ENCODE peak calls at places on chromosomes 1 and 21, in four cellular contexts. D, H, I and G are unnamed samples.

GRCh38 chr1:28160677-28161328 is 15.7 kb downstream of the PTAFR start:
- DNase-seq in D (no peak), H (no peak), I (peak), G (no peak)

GRCh38 chr1:94980049-94980908 is 53.4 kb upstream of the CNN3 start:
- DNase-seq in D (no peak), H (no peak), I (peak), G (no peak)

GRCh38 chr1:26946270-26946669 is 14.0 kb downstream of the KDF1 start:
- DNase-seq in D (no peak), H (no peak), I (no peak), G (no peak)

GRCh38 chr1:21939650-21940374 is 2.7 kb upstream of the HSPG2 start:
- DNase-seq in D (peak), H (no peak), I (peak), G (peak)

GRCh38 chr1:2791027-2791760 is 10.3 kb downstream of the TTC34 start:
- DNase-seq in D (no peak), H (no peak), I (no peak), G (no peak)

GRCh38 chr1:8017495-8018310 is 8.4 kb downstream of the ERRFI1 start:
- DNase-seq in D (no peak), H (no peak), I (peak), G (no peak)

GRCh38 chr1:92380867-92381266 is 82.0 kb downstream of the RPAP2 start:
- DNase-seq in D (no peak), H (no peak), I (no peak), G (no peak)

GRCh38 chr1:203204776-203205175 is 18.3 kb upstream of the CHI3L1 start:
- DNase-seq in D (no peak), H (no peak), I (no peak), G (no peak)

GRCh38 chr1:31677949-31678348 is 25.9 kb downstream of the COL16A1 start:
- DNase-seq in D (no peak), H (no peak), I (no peak), G (no peak)

GRCh38 chr21:25421327-25422028 is 185.8 kb downstream of the MRPL39 start:
- DNase-seq in D (peak), H (peak), I (peak), G (peak)

GRCh38 chr1:182229907-182230522 is 161.6 kb downstream of the GLUL start:
- DNase-seq in D (no peak), H (no peak), I (peak), G (no peak)

GRCh38 chr1:237327061-237327460 is 285.1 kb downstream of the RYR2 start:
- DNase-seq in D (no peak), H (no peak), I (no peak), G (peak)